ENCODE peak calls at places on chromosome 13, in four cellular contexts. One of them, this sample, is unnamed.

GRCh38 chr13:114339779-114340534 is 25.7 kb downstream of the CHAMP1 start:
- DNase-seq in AG10803: peak
- DNase-seq in stimulated activated CD4-positive, alpha-beta T cell treated with anti-CD3 and anti-CD28 coated beads, Interleukin-15, amount 100 ng/mL, for 1 hour: no peak
- DNase-seq in natural killer cell treated with Interleukin-12 subunit alpha and Interleukin-12 subunit beta and Interleukin-15 and Interleukin-18, amount 100 ng/mL, for 72 hours: peak
- DNase-seq in this sample: no peak

GRCh38 chr13:99661791-99662190 is 160.5 kb downstream of the TM9SF2 start:
- DNase-seq in AG10803: no peak
- DNase-seq in stimulated activated CD4-positive, alpha-beta T cell treated with anti-CD3 and anti-CD28 coated beads, Interleukin-15, amount 100 ng/mL, for 1 hour: no peak
- DNase-seq in natural killer cell treated with Interleukin-12 subunit alpha and Interleukin-12 subunit beta and Interleukin-15 and Interleukin-18, amount 100 ng/mL, for 72 hours: no peak
- DNase-seq in this sample: no peak

GRCh38 chr13:84097148-84097547 is 214.9 kb upstream of the SLITRK1 start:
- DNase-seq in AG10803: no peak
- DNase-seq in stimulated activated CD4-positive, alpha-beta T cell treated with anti-CD3 and anti-CD28 coated beads, Interleukin-15, amount 100 ng/mL, for 1 hour: no peak
- DNase-seq in natural killer cell treated with Interleukin-12 subunit alpha and Interleukin-12 subunit beta and Interleukin-15 and Interleukin-18, amount 100 ng/mL, for 72 hours: no peak
- DNase-seq in this sample: no peak

GRCh38 chr13:77749481-77749880 is 52.0 kb downstream of the SLAIN1 start:
- DNase-seq in AG10803: no peak
- DNase-seq in stimulated activated CD4-positive, alpha-beta T cell treated with anti-CD3 and anti-CD28 coated beads, Interleukin-15, amount 100 ng/mL, for 1 hour: no peak
- DNase-seq in natural killer cell treated with Interleukin-12 subunit alpha and Interleukin-12 subunit beta and Interleukin-15 and Interleukin-18, amount 100 ng/mL, for 72 hours: no peak
- DNase-seq in this sample: no peak

GRCh38 chr13:90015565-90016507 is 1331.7 kb upstream of the MIR17HG start:
- DNase-seq in AG10803: no peak
- DNase-seq in stimulated activated CD4-positive, alpha-beta T cell treated with anti-CD3 and anti-CD28 coated beads, Interleukin-15, amount 100 ng/mL, for 1 hour: no peak
- DNase-seq in natural killer cell treated with Interleukin-12 subunit alpha and Interleukin-12 subunit beta and Interleukin-15 and Interleukin-18, amount 100 ng/mL, for 72 hours: no peak
- DNase-seq in this sample: no peak

GRCh38 chr13:50714886-50715285 is 128.6 kb downstream of the DLEU7 start:
- DNase-seq in AG10803: no peak
- DNase-seq in stimulated activated CD4-positive, alpha-beta T cell treated with anti-CD3 and anti-CD28 coated beads, Interleukin-15, amount 100 ng/mL, for 1 hour: no peak
- DNase-seq in natural killer cell treated with Interleukin-12 subunit alpha and Interleukin-12 subunit beta and Interleukin-15 and Interleukin-18, amount 100 ng/mL, for 72 hours: no peak
- DNase-seq in this sample: no peak

GRCh38 chr13:38872693-38873092 is 117.9 kb downstream of the STOML3 start:
- DNase-seq in AG10803: peak
- DNase-seq in stimulated activated CD4-positive, alpha-beta T cell treated with anti-CD3 and anti-CD28 coated beads, Interleukin-15, amount 100 ng/mL, for 1 hour: peak
- DNase-seq in natural killer cell treated with Interleukin-12 subunit alpha and Interleukin-12 subunit beta and Interleukin-15 and Interleukin-18, amount 100 ng/mL, for 72 hours: no peak
- DNase-seq in this sample: peak

GRCh38 chr13:85186646-85187045 is 612.6 kb downstream of the SLITRK6 start:
- DNase-seq in AG10803: no peak
- DNase-seq in stimulated activated CD4-positive, alpha-beta T cell treated with anti-CD3 and anti-CD28 coated beads, Interleukin-15, amount 100 ng/mL, for 1 hour: no peak
- DNase-seq in natural killer cell treated with Interleukin-12 subunit alpha and Interleukin-12 subunit beta and Interleukin-15 and Interleukin-18, amount 100 ng/mL, for 72 hours: no peak
- DNase-seq in this sample: no peak

GRCh38 chr13:109802936-109803335 is 16.6 kb upstream of the IRS2 start:
- DNase-seq in AG10803: no peak
- DNase-seq in stimulated activated CD4-positive, alpha-beta T cell treated with anti-CD3 and anti-CD28 coated beads, Interleukin-15, amount 100 ng/mL, for 1 hour: no peak
- DNase-seq in natural killer cell treated with Interleukin-12 subunit alpha and Interleukin-12 subunit beta and Interleukin-15 and Interleukin-18, amount 100 ng/mL, for 72 hours: no peak
- DNase-seq in this sample: no peak

GRCh38 chr13:51814825-51815650 is 11.1 kb upstream of the DHRS12 start:
- DNase-seq in AG10803: peak
- DNase-seq in stimulated activated CD4-positive, alpha-beta T cell treated with anti-CD3 and anti-CD28 coated beads, Interleukin-15, amount 100 ng/mL, for 1 hour: peak
- DNase-seq in natural killer cell treated with Interleukin-12 subunit alpha and Interleukin-12 subunit beta and Interleukin-15 and Interleukin-18, amount 100 ng/mL, for 72 hours: peak
- DNase-seq in this sample: peak

GRCh38 chr13:19845758-19846157 is 17.7 kb downstream of the ZMYM5 start:
- DNase-seq in AG10803: peak
- DNase-seq in stimulated activated CD4-positive, alpha-beta T cell treated with anti-CD3 and anti-CD28 coated beads, Interleukin-15, amount 100 ng/mL, for 1 hour: no peak
- DNase-seq in natural killer cell treated with Interleukin-12 subunit alpha and Interleukin-12 subunit beta and Interleukin-15 and Interleukin-18, amount 100 ng/mL, for 72 hours: no peak
- DNase-seq in this sample: no peak

GRCh38 chr13:44668707-44669106 is 92.6 kb upstream of the TSC22D1 start:
- DNase-seq in AG10803: no peak
- DNase-seq in stimulated activated CD4-positive, alpha-beta T cell treated with anti-CD3 and anti-CD28 coated beads, Interleukin-15, amount 100 ng/mL, for 1 hour: no peak
- DNase-seq in natural killer cell treated with Interleukin-12 subunit alpha and Interleukin-12 subunit beta and Interleukin-15 and Interleukin-18, amount 100 ng/mL, for 72 hours: no peak
- DNase-seq in this sample: no peak

GRCh38 chr13:48478401-48478800 is 54.5 kb downstream of the RCBTB2 start:
- DNase-seq in AG10803: peak
- DNase-seq in stimulated activated CD4-positive, alpha-beta T cell treated with anti-CD3 and anti-CD28 coated beads, Interleukin-15, amount 100 ng/mL, for 1 hour: no peak
- DNase-seq in natural killer cell treated with Interleukin-12 subunit alpha and Interleukin-12 subunit beta and Interleukin-15 and Interleukin-18, amount 100 ng/mL, for 72 hours: no peak
- DNase-seq in this sample: no peak

GRCh38 chr13:107994137-107994536 is 221.2 kb downstream of the LIG4 start:
- DNase-seq in AG10803: no peak
- DNase-seq in stimulated activated CD4-positive, alpha-beta T cell treated with anti-CD3 and anti-CD28 coated beads, Interleukin-15, amount 100 ng/mL, for 1 hour: no peak
- DNase-seq in natural killer cell treated with Interleukin-12 subunit alpha and Interleukin-12 subunit beta and Interleukin-15 and Interleukin-18, amount 100 ng/mL, for 72 hours: no peak
- DNase-seq in this sample: no peak

GRCh38 chr13:111927181-111927540 is 139.8 kb upstream of the SOX1 start:
- DNase-seq in AG10803: no peak
- DNase-seq in stimulated activated CD4-positive, alpha-beta T cell treated with anti-CD3 and anti-CD28 coated beads, Interleukin-15, amount 100 ng/mL, for 1 hour: no peak
- DNase-seq in natural killer cell treated with Interleukin-12 subunit alpha and Interleukin-12 subunit beta and Interleukin-15 and Interleukin-18, amount 100 ng/mL, for 72 hours: no peak
- DNase-seq in this sample: no peak

GRCh38 chr13:73303858-73304257 is 245.1 kb downstream of the KLF5 start:
- DNase-seq in AG10803: peak
- DNase-seq in stimulated activated CD4-positive, alpha-beta T cell treated with anti-CD3 and anti-CD28 coated beads, Interleukin-15, amount 100 ng/mL, for 1 hour: no peak
- DNase-seq in natural killer cell treated with Interleukin-12 subunit alpha and Interleukin-12 subunit beta and Interleukin-15 and Interleukin-18, amount 100 ng/mL, for 72 hours: no peak
- DNase-seq in this sample: no peak